ENCODE peak calls at places on chromosome 5, in six cellular contexts. R, E, B, G, M and Q are unnamed samples.

GRCh38 chr5:172872997-172873491 is 39.0 kb downstream of the ERGIC1 start:
- DNase-seq in R (no peak), E (no peak), B (no peak), G (no peak), M (no peak), Q (peak)

GRCh38 chr5:37816331-37816730 is 23.5 kb downstream of the GDNF start:
- DNase-seq in R (no peak), E (no peak), B (peak), G (no peak), M (no peak), Q (no peak)

GRCh38 chr5:31113101-31113500 is 80.4 kb upstream of the CDH6 start:
- DNase-seq in R (no peak), E (no peak), B (no peak), G (no peak), M (peak), Q (no peak)

GRCh38 chr5:154221371-154221896 is 30.9 kb downstream of the GALNT10 start:
- DNase-seq in R (no peak), E (no peak), B (peak), G (no peak), M (peak), Q (no peak)

GRCh38 chr5:23223846-23224245 is 283.6 kb upstream of the PRDM9 start:
- DNase-seq in R (no peak), E (no peak), B (no peak), G (no peak), M (no peak), Q (no peak)

GRCh38 chr5:163379298-163380155 is 57.9 kb upstream of the CCNG1 start:
- DNase-seq in R (no peak), E (no peak), B (peak), G (no peak), M (peak), Q (no peak)

GRCh38 chr5:121199238-121199999 is 652.3 kb upstream of the FTMT start:
- DNase-seq in R (no peak), E (no peak), B (peak), G (no peak), M (no peak), Q (no peak)

GRCh38 chr5:58491216-58491892 is at the start of gene GAPT:
- DNase-seq in R (no peak), E (no peak), B (no peak), G (peak), M (no peak), Q (no peak)